ENCODE peak calls at places on chromosomes 13 and 19, in seven cellular contexts. Y, F, M, Z, W, K and C are unnamed samples.
A peak's percentile ranks its signal among the peaks of the same experiment; 100 is the strongest.

GRCh38 chr13:40379794-40380608 is 286.4 kb downstream of the FOXO1 start:
- DNase-seq in K (no peak), W (no peak), Z (no peak), M (no peak), Y (no peak), F (no peak), C (no peak)

GRCh38 chr19:39093761-39094160 is 9.6 kb downstream of the ACP7 start:
- DNase-seq in Y (no peak), W (no peak), K (no peak), Z (no peak), F (no peak), M (no peak), C (no peak)

GRCh38 chr19:45753548-45753947 is 15.5 kb downstream of the SIX5 start:
- DNase-seq in M (no peak), Y (no peak), K (no peak), W (no peak), Z (no peak), F (no peak), C (no peak)

GRCh38 chr19:45166723-45167252 is 6.0 kb upstream of the NKPD1 start:
- DNase-seq in W (no peak), Z (no peak), Y (no peak), F (no peak), M (no peak), K (no peak), C (peak; percentile 69)

GRCh38 chr13:113862191-113862765 is 1.6 kb downstream of the GAS6 start:
- DNase-seq in M (no peak), Y (no peak), K (no peak), F (no peak), W (no peak), Z (no peak), C (no peak)

GRCh38 chr19:19170053-19170945 is at the start of gene MEF2B:
- DNase-seq in Z (peak; percentile 87), F (no peak), Y (peak; percentile 82), M (peak; percentile 42), W (peak; percentile 53), K (peak; percentile 73), C (peak; percentile 75)

GRCh38 chr13:73387318-73387717 is 328.5 kb downstream of the KLF5 start:
- DNase-seq in Z (no peak), W (no peak), F (no peak), K (no peak), M (no peak), Y (no peak), C (no peak)

GRCh38 chr13:54144809-54145208 is 1116.2 kb downstream of the OLFM4 start:
- DNase-seq in M (no peak), F (no peak), Y (no peak), W (no peak), Z (no peak), K (no peak), C (no peak)

GRCh38 chr19:51354742-51355148 is 11.4 kb downstream of the ETFB start:
- DNase-seq in Y (no peak), Z (peak; percentile 61), K (no peak), F (peak; percentile 32), M (no peak), W (no peak), C (no peak)

GRCh38 chr13:45269204-45269603 is 68.4 kb upstream of the KCTD4 start:
- DNase-seq in F (no peak), Y (no peak), K (peak; percentile 63), W (no peak), M (no peak), Z (no peak), C (no peak)